ENCODE peak calls at places on chromosome 1, in six cellular contexts. F, J, L, N, V and B are unnamed samples.

GRCh38 chr1:183103577-183103976 is 80.4 kb downstream of the LAMC1 start:
- DNase-seq in F (no peak), J (no peak), L (no peak), N (no peak), V (no peak), B (no peak)

GRCh38 chr1:13714851-13715250 is 14.9 kb downstream of the PRDM2 start:
- DNase-seq in F (no peak), J (no peak), L (no peak), N (no peak), V (no peak), B (no peak)

GRCh38 chr1:224106568-224107281 is 7.2 kb upstream of the FBXO28 start:
- DNase-seq in F (peak), J (peak), L (no peak), N (peak), V (no peak), B (no peak)

GRCh38 chr1:183416850-183417690 is 1.1 kb downstream of the NMNAT2 start:
- DNase-seq in F (no peak), J (peak), L (peak), N (peak), V (peak), B (no peak)

GRCh38 chr1:106515375-106515774 is 541.1 kb upstream of the PRMT6 start:
- DNase-seq in F (peak), J (no peak), L (no peak), N (no peak), V (no peak), B (no peak)

GRCh38 chr1:225424562-225425210 is 3.2 kb downstream of the LBR start:
- DNase-seq in F (no peak), J (no peak), L (peak), N (no peak), V (no peak), B (no peak)

GRCh38 chr1:224623743-224624333 is 7.7 kb downstream of the CNIH3 start:
- DNase-seq in F (peak), J (peak), L (peak), N (peak), V (peak), B (peak)

GRCh38 chr1:54798769-54799641 is 2.1 kb downstream of the TTC22 start:
- DNase-seq in F (peak), J (peak), L (no peak), N (peak), V (no peak), B (no peak)

GRCh38 chr1:223175032-223175431 is 32.0 kb upstream of the TLR5 start:
- DNase-seq in F (peak), J (no peak), L (no peak), N (no peak), V (no peak), B (no peak)

GRCh38 chr1:223556414-223557124 is 108.9 kb downstream of the CAPN8 start:
- DNase-seq in F (peak), J (peak), L (no peak), N (peak), V (no peak), B (no peak)

GRCh38 chr1:226882631-226883409 is 12.4 kb downstream of the PSEN2 start:
- DNase-seq in F (no peak), J (no peak), L (no peak), N (no peak), V (peak), B (no peak)

GRCh38 chr1:3133671-3134070 is 64.7 kb downstream of the PRDM16 start:
- DNase-seq in F (no peak), J (no peak), L (no peak), N (no peak), V (no peak), B (no peak)